ENCODE peak calls at places on chromosomes 16 and 17, in five cellular contexts. One of them, this sample, is unnamed.

GRCh38 chr17:6254036-6254435 is 180.9 kb downstream of the AIPL1 start:
- DNase-seq in endothelial cell: no peak
- DNase-seq in astrocyte: peak
- DNase-seq in neural progenitor cell: no peak
- DNase-seq in OCI-LY7: no peak
- DNase-seq in this sample: no peak

GRCh38 chr17:1006054-1006453 is 9.1 kb downstream of the TIMM22 start:
- DNase-seq in endothelial cell: no peak
- DNase-seq in astrocyte: no peak
- DNase-seq in neural progenitor cell: no peak
- DNase-seq in OCI-LY7: no peak
- DNase-seq in this sample: no peak

GRCh38 chr17:13600475-13601316 is 1.0 kb downstream of the HS3ST3A1 start:
- DNase-seq in endothelial cell: peak
- DNase-seq in astrocyte: no peak
- DNase-seq in neural progenitor cell: peak
- DNase-seq in OCI-LY7: no peak
- DNase-seq in this sample: peak

GRCh38 chr17:4583796-4584124 is 569 bp upstream of the SMTNL2 start:
- DNase-seq in endothelial cell: peak
- DNase-seq in astrocyte: no peak
- DNase-seq in neural progenitor cell: peak
- DNase-seq in OCI-LY7: peak
- DNase-seq in this sample: peak

GRCh38 chr16:2178321-2179106 is 17.9 kb downstream of the CASKIN1 start:
- DNase-seq in endothelial cell: peak
- DNase-seq in astrocyte: no peak
- DNase-seq in neural progenitor cell: peak
- DNase-seq in OCI-LY7: no peak
- DNase-seq in this sample: peak

GRCh38 chr17:76469076-76469990 is 1.9 kb downstream of the AANAT start:
- DNase-seq in endothelial cell: no peak
- DNase-seq in astrocyte: no peak
- DNase-seq in neural progenitor cell: no peak
- DNase-seq in OCI-LY7: no peak
- DNase-seq in this sample: no peak

GRCh38 chr17:56521439-56522141 is 71.9 kb upstream of the NOG start:
- DNase-seq in endothelial cell: no peak
- DNase-seq in astrocyte: no peak
- DNase-seq in neural progenitor cell: peak
- DNase-seq in OCI-LY7: no peak
- DNase-seq in this sample: no peak

GRCh38 chr17:49694847-49695697 is 12.7 kb downstream of the SLC35B1 start:
- DNase-seq in endothelial cell: peak
- DNase-seq in astrocyte: no peak
- DNase-seq in neural progenitor cell: peak
- DNase-seq in OCI-LY7: peak
- DNase-seq in this sample: peak

GRCh38 chr17:75566456-75567233 is 21.0 kb upstream of the MYO15B start:
- DNase-seq in endothelial cell: no peak
- DNase-seq in astrocyte: no peak
- DNase-seq in neural progenitor cell: no peak
- DNase-seq in OCI-LY7: peak
- DNase-seq in this sample: no peak

GRCh38 chr16:24577167-24577566 is 37.8 kb downstream of the RBBP6 start:
- DNase-seq in endothelial cell: peak
- DNase-seq in astrocyte: peak
- DNase-seq in neural progenitor cell: no peak
- DNase-seq in OCI-LY7: no peak
- DNase-seq in this sample: no peak

GRCh38 chr16:51752596-51752995 is 601.5 kb upstream of the SALL1 start:
- DNase-seq in endothelial cell: no peak
- DNase-seq in astrocyte: no peak
- DNase-seq in neural progenitor cell: no peak
- DNase-seq in OCI-LY7: no peak
- DNase-seq in this sample: no peak

GRCh38 chr17:38745545-38745944 is 2.6 kb downstream of the PCGF2 start:
- DNase-seq in endothelial cell: no peak
- DNase-seq in astrocyte: no peak
- DNase-seq in neural progenitor cell: no peak
- DNase-seq in OCI-LY7: peak
- DNase-seq in this sample: no peak

GRCh38 chr17:68439656-68440290 is 17.5 kb downstream of the WIPI1 start:
- DNase-seq in endothelial cell: no peak
- DNase-seq in astrocyte: no peak
- DNase-seq in neural progenitor cell: no peak
- DNase-seq in OCI-LY7: peak
- DNase-seq in this sample: no peak

GRCh38 chr17:66175892-66176291 is 16.0 kb downstream of the CEP112 start:
- DNase-seq in endothelial cell: no peak
- DNase-seq in astrocyte: no peak
- DNase-seq in neural progenitor cell: no peak
- DNase-seq in OCI-LY7: no peak
- DNase-seq in this sample: no peak

GRCh38 chr17:10052414-10052813 is 146.0 kb downstream of the GAS7 start:
- DNase-seq in endothelial cell: no peak
- DNase-seq in astrocyte: no peak
- DNase-seq in neural progenitor cell: no peak
- DNase-seq in OCI-LY7: no peak
- DNase-seq in this sample: no peak

GRCh38 chr17:82907797-82908261 is 68.0 kb upstream of the ZNF750 start:
- DNase-seq in endothelial cell: no peak
- DNase-seq in astrocyte: no peak
- DNase-seq in neural progenitor cell: no peak
- DNase-seq in OCI-LY7: no peak
- DNase-seq in this sample: no peak

GRCh38 chr17:46020023-46020735 is 21.1 kb downstream of the STH start:
- DNase-seq in endothelial cell: no peak
- DNase-seq in astrocyte: no peak
- DNase-seq in neural progenitor cell: no peak
- DNase-seq in OCI-LY7: no peak
- DNase-seq in this sample: no peak

GRCh38 chr17:20187049-20187448 is 177.9 kb downstream of the SPECC1 start:
- DNase-seq in endothelial cell: no peak
- DNase-seq in astrocyte: peak
- DNase-seq in neural progenitor cell: no peak
- DNase-seq in OCI-LY7: no peak
- DNase-seq in this sample: no peak

GRCh38 chr16:65487231-65487630 is 365.4 kb upstream of the CDH11 start:
- DNase-seq in endothelial cell: no peak
- DNase-seq in astrocyte: no peak
- DNase-seq in neural progenitor cell: no peak
- DNase-seq in OCI-LY7: no peak
- DNase-seq in this sample: no peak

GRCh38 chr17:77049440-77049839 is 91.3 kb upstream of the SEC14L1 start:
- DNase-seq in endothelial cell: no peak
- DNase-seq in astrocyte: no peak
- DNase-seq in neural progenitor cell: no peak
- DNase-seq in OCI-LY7: peak
- DNase-seq in this sample: no peak

GRCh38 chr17:43356999-43357398 is 41.8 kb upstream of the ARL4D start:
- DNase-seq in endothelial cell: no peak
- DNase-seq in astrocyte: peak
- DNase-seq in neural progenitor cell: no peak
- DNase-seq in OCI-LY7: no peak
- DNase-seq in this sample: no peak

GRCh38 chr17:40901981-40902862 is 17.2 kb upstream of the KRT20 start:
- DNase-seq in endothelial cell: no peak
- DNase-seq in astrocyte: no peak
- DNase-seq in neural progenitor cell: no peak
- DNase-seq in OCI-LY7: no peak
- DNase-seq in this sample: no peak

GRCh38 chr16:80994451-80994850 is 12.2 kb downstream of the CMC2 start:
- DNase-seq in endothelial cell: no peak
- DNase-seq in astrocyte: peak
- DNase-seq in neural progenitor cell: no peak
- DNase-seq in OCI-LY7: no peak
- DNase-seq in this sample: no peak

GRCh38 chr16:87729266-87729954 is 36.4 kb downstream of the KLHDC4 start:
- DNase-seq in endothelial cell: no peak
- DNase-seq in astrocyte: no peak
- DNase-seq in neural progenitor cell: no peak
- DNase-seq in OCI-LY7: peak
- DNase-seq in this sample: no peak

GRCh38 chr16:59697746-59698145 is 963.6 kb upstream of the GOT2 start:
- DNase-seq in endothelial cell: no peak
- DNase-seq in astrocyte: peak
- DNase-seq in neural progenitor cell: no peak
- DNase-seq in OCI-LY7: no peak
- DNase-seq in this sample: no peak

GRCh38 chr16:983044-984030 is 1.8 kb downstream of the SOX8 start:
- DNase-seq in endothelial cell: no peak
- DNase-seq in astrocyte: no peak
- DNase-seq in neural progenitor cell: peak
- DNase-seq in OCI-LY7: no peak
- DNase-seq in this sample: peak

GRCh38 chr16:50640919-50641817 is 39.9 kb downstream of the SNX20 start:
- DNase-seq in endothelial cell: no peak
- DNase-seq in astrocyte: no peak
- DNase-seq in neural progenitor cell: no peak
- DNase-seq in OCI-LY7: no peak
- DNase-seq in this sample: no peak

GRCh38 chr16:48013476-48013875 is 142.3 kb downstream of the ABCC12 start:
- DNase-seq in endothelial cell: no peak
- DNase-seq in astrocyte: peak
- DNase-seq in neural progenitor cell: no peak
- DNase-seq in OCI-LY7: no peak
- DNase-seq in this sample: no peak

GRCh38 chr17:51189628-51190027 is 23.4 kb downstream of the NME2 start:
- DNase-seq in endothelial cell: no peak
- DNase-seq in astrocyte: no peak
- DNase-seq in neural progenitor cell: no peak
- DNase-seq in OCI-LY7: no peak
- DNase-seq in this sample: no peak

GRCh38 chr17:72119963-72120877 is 600 bp upstream of the SOX9 start:
- DNase-seq in endothelial cell: peak
- DNase-seq in astrocyte: peak
- DNase-seq in neural progenitor cell: peak
- DNase-seq in OCI-LY7: no peak
- DNase-seq in this sample: peak

GRCh38 chr16:86018487-86018886 is 119.5 kb downstream of the IRF8 start:
- DNase-seq in endothelial cell: no peak
- DNase-seq in astrocyte: peak
- DNase-seq in neural progenitor cell: no peak
- DNase-seq in OCI-LY7: no peak
- DNase-seq in this sample: no peak

GRCh38 chr16:47920709-47921108 is 235.1 kb downstream of the ABCC12 start:
- DNase-seq in endothelial cell: no peak
- DNase-seq in astrocyte: no peak
- DNase-seq in neural progenitor cell: no peak
- DNase-seq in OCI-LY7: no peak
- DNase-seq in this sample: no peak

GRCh38 chr16:78005881-78006280 is 16.5 kb upstream of the CLEC3A start:
- DNase-seq in endothelial cell: peak
- DNase-seq in astrocyte: no peak
- DNase-seq in neural progenitor cell: peak
- DNase-seq in OCI-LY7: peak
- DNase-seq in this sample: peak

GRCh38 chr17:44758414-44759095 is at the start of gene ADAM11:
- DNase-seq in endothelial cell: no peak
- DNase-seq in astrocyte: no peak
- DNase-seq in neural progenitor cell: peak
- DNase-seq in OCI-LY7: no peak
- DNase-seq in this sample: no peak

GRCh38 chr16:24996301-24996700 is 18.9 kb downstream of the ARHGAP17 start:
- DNase-seq in endothelial cell: no peak
- DNase-seq in astrocyte: no peak
- DNase-seq in neural progenitor cell: no peak
- DNase-seq in OCI-LY7: no peak
- DNase-seq in this sample: no peak

GRCh38 chr17:17750881-17751280 is 69.6 kb downstream of the RAI1 start:
- DNase-seq in endothelial cell: no peak
- DNase-seq in astrocyte: no peak
- DNase-seq in neural progenitor cell: no peak
- DNase-seq in OCI-LY7: peak
- DNase-seq in this sample: no peak